ENCODE peak calls at places on chromosomes 7 and 10, in eight cellular contexts. One of them, this sample, is unnamed.

GRCh38 chr10:106635947-106636346 is 528.6 kb downstream of the SORCS1 start:
- DNase-seq in body of pancreas: no peak
- DNase-seq in OCI-LY7: no peak
- DNase-seq in kidney: no peak
- DNase-seq in tibial artery: no peak
- DNase-seq in heart left ventricle: no peak
- DNase-seq in MM.1S: no peak
- DNase-seq in endodermal cell: no peak
- DNase-seq in this sample: no peak

GRCh38 chr7:159086301-159086925 is 58.3 kb downstream of the VIPR2 start:
- DNase-seq in MM.1S: no peak
- DNase-seq in kidney: no peak
- DNase-seq in tibial artery: peak; percentile 52
- DNase-seq in OCI-LY7: no peak
- DNase-seq in endodermal cell: peak; percentile 29
- DNase-seq in body of pancreas: no peak
- DNase-seq in heart left ventricle: peak; percentile 14
- DNase-seq in this sample: no peak

GRCh38 chr7:158431941-158432347 is 155.7 kb downstream of the PTPRN2 start:
- DNase-seq in kidney: no peak
- DNase-seq in OCI-LY7: no peak
- DNase-seq in body of pancreas: peak; percentile 30
- DNase-seq in tibial artery: peak; percentile 89
- DNase-seq in endodermal cell: no peak
- DNase-seq in MM.1S: no peak
- DNase-seq in heart left ventricle: no peak
- DNase-seq in this sample: no peak

GRCh38 chr7:332646-333398 is 42.9 kb downstream of the FOXL3 start:
- DNase-seq in heart left ventricle: peak; percentile 81
- DNase-seq in body of pancreas: peak; percentile 95
- DNase-seq in tibial artery: peak; percentile 83
- DNase-seq in endodermal cell: peak; percentile 96
- DNase-seq in kidney: peak; percentile 92
- DNase-seq in OCI-LY7: no peak
- DNase-seq in MM.1S: no peak
- DNase-seq in this sample: peak; percentile 22

GRCh38 chr10:11330383-11331020 is 280.9 kb downstream of the USP6NL start:
- DNase-seq in kidney: no peak
- DNase-seq in body of pancreas: no peak
- DNase-seq in endodermal cell: no peak
- DNase-seq in tibial artery: no peak
- DNase-seq in MM.1S: no peak
- DNase-seq in heart left ventricle: no peak
- DNase-seq in OCI-LY7: no peak
- DNase-seq in this sample: no peak

GRCh38 chr7:27948856-27949255 is 208.9 kb downstream of the TAX1BP1 start:
- DNase-seq in OCI-LY7: no peak
- DNase-seq in body of pancreas: no peak
- DNase-seq in tibial artery: no peak
- DNase-seq in heart left ventricle: no peak
- DNase-seq in kidney: no peak
- DNase-seq in MM.1S: no peak
- DNase-seq in endodermal cell: no peak
- DNase-seq in this sample: no peak

GRCh38 chr10:43294241-43294658 is 27.4 kb upstream of the RASGEF1A start:
- DNase-seq in heart left ventricle: no peak
- DNase-seq in body of pancreas: no peak
- DNase-seq in OCI-LY7: no peak
- DNase-seq in tibial artery: no peak
- DNase-seq in kidney: no peak
- DNase-seq in MM.1S: no peak
- DNase-seq in endodermal cell: no peak
- DNase-seq in this sample: no peak

GRCh38 chr10:68871105-68871711 is 29.9 kb upstream of the DDX50 start:
- DNase-seq in kidney: no peak
- DNase-seq in OCI-LY7: no peak
- DNase-seq in body of pancreas: no peak
- DNase-seq in tibial artery: no peak
- DNase-seq in heart left ventricle: no peak
- DNase-seq in MM.1S: no peak
- DNase-seq in endodermal cell: peak; percentile 60
- DNase-seq in this sample: no peak

GRCh38 chr7:90761584-90761983 is 165.5 kb downstream of the CDK14 start:
- DNase-seq in OCI-LY7: no peak
- DNase-seq in body of pancreas: no peak
- DNase-seq in kidney: no peak
- DNase-seq in endodermal cell: no peak
- DNase-seq in tibial artery: no peak
- DNase-seq in heart left ventricle: no peak
- DNase-seq in MM.1S: no peak
- DNase-seq in this sample: no peak

GRCh38 chr7:12102101-12102500 is 109.0 kb upstream of the TMEM106B start:
- DNase-seq in body of pancreas: no peak
- DNase-seq in kidney: no peak
- DNase-seq in heart left ventricle: no peak
- DNase-seq in tibial artery: no peak
- DNase-seq in MM.1S: no peak
- DNase-seq in OCI-LY7: no peak
- DNase-seq in endodermal cell: no peak
- DNase-seq in this sample: no peak

GRCh38 chr7:134992626-134993179 is 6.4 kb downstream of the AGBL3 start:
- DNase-seq in OCI-LY7: no peak
- DNase-seq in heart left ventricle: no peak
- DNase-seq in tibial artery: no peak
- DNase-seq in endodermal cell: no peak
- DNase-seq in kidney: no peak
- DNase-seq in body of pancreas: no peak
- DNase-seq in MM.1S: peak; percentile 61
- DNase-seq in this sample: no peak
- H3K27ac ChIP-seq in OCI-LY7: no peak overlapping the region
- H3K27ac ChIP-seq in heart left ventricle: no peak overlapping the region
- H3K27ac ChIP-seq in tibial artery: peak overlapping the region; percentile 48
- H3K27ac ChIP-seq in endodermal cell: no peak overlapping the region
- H3K27ac ChIP-seq in kidney: peak overlapping the region; percentile 77
- H3K27ac ChIP-seq in body of pancreas: peak overlapping the region; percentile 70
- H3K27ac ChIP-seq in MM.1S: peak overlapping the region; percentile 71
- H3K27ac ChIP-seq in this sample: no peak overlapping the region

GRCh38 chr10:121690152-121690551 is 91.9 kb upstream of the FGFR2 start:
- DNase-seq in MM.1S: no peak
- DNase-seq in OCI-LY7: no peak
- DNase-seq in heart left ventricle: no peak
- DNase-seq in kidney: no peak
- DNase-seq in endodermal cell: no peak
- DNase-seq in tibial artery: no peak
- DNase-seq in body of pancreas: no peak
- DNase-seq in this sample: no peak

GRCh38 chr10:121690970-121691369 is 92.7 kb upstream of the FGFR2 start:
- DNase-seq in heart left ventricle: no peak
- DNase-seq in OCI-LY7: no peak
- DNase-seq in tibial artery: no peak
- DNase-seq in endodermal cell: no peak
- DNase-seq in kidney: no peak
- DNase-seq in MM.1S: no peak
- DNase-seq in body of pancreas: no peak
- DNase-seq in this sample: no peak

GRCh38 chr10:121684276-121684675 is 86.0 kb upstream of the FGFR2 start:
- DNase-seq in tibial artery: no peak
- DNase-seq in MM.1S: no peak
- DNase-seq in heart left ventricle: no peak
- DNase-seq in body of pancreas: no peak
- DNase-seq in OCI-LY7: no peak
- DNase-seq in endodermal cell: no peak
- DNase-seq in kidney: no peak
- DNase-seq in this sample: no peak

GRCh38 chr10:121683803-121684202 is 85.6 kb upstream of the FGFR2 start:
- DNase-seq in heart left ventricle: no peak
- DNase-seq in MM.1S: no peak
- DNase-seq in endodermal cell: no peak
- DNase-seq in kidney: no peak
- DNase-seq in OCI-LY7: no peak
- DNase-seq in tibial artery: no peak
- DNase-seq in body of pancreas: no peak
- DNase-seq in this sample: no peak

DNA sequence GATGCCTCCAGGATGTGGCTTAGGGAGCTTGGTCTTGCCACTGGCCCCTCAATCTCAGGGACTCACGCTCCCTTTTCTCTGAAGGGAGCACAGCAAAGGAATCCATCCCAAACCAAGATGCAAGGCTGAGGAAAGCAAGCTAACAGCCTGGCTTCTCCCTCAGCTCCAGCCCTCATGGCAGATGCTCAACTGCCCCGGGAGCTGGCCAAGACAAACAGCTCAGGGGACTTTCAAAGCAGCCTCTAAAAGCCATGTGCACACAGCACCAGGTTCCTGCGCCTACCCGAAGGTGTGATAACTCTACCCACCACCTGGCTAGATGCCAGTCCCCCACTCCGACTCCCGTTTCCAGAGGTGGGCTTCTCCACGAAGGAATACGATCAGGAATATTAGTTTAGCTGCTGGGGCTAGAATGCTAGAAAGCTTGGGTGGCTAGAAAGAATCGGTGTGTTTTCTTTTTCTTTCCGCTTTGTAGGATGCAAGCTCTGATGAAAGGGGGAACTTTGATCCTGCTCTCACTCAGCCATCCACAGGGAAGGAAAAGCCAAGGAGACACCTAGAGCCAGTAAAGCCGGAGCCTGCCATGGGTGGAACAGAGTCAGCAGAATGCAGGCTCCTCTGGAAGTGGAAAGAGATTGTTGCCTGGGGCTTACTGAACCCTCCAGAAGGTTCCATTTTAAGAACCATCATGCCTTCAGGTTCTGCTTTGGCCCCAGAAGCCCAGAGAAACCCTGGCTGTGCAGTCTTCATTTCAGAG is 89.0 kb upstream of the FGFR2 start:
- DNase-seq in OCI-LY7: no peak
- DNase-seq in heart left ventricle: no peak
- DNase-seq in body of pancreas: no peak
- DNase-seq in MM.1S: no peak
- DNase-seq in kidney: no peak
- DNase-seq in tibial artery: no peak
- DNase-seq in endodermal cell: no peak
- DNase-seq in this sample: no peak
- TF ChIP-seq CTCF in OCI-LY7: no peak
- TF ChIP-seq CTCF in heart left ventricle: no peak
- TF ChIP-seq CTCF in body of pancreas: no peak
- TF ChIP-seq CTCF in MM.1S: no peak
- TF ChIP-seq CTCF in kidney: no peak
- TF ChIP-seq CTCF in tibial artery: no peak
- TF ChIP-seq CTCF in endodermal cell: no peak
- TF ChIP-seq CTCF in this sample: no peak

GRCh38 chr10:113651021-113651420 is 12.8 kb downstream of the NRAP start:
- DNase-seq in MM.1S: no peak
- DNase-seq in kidney: no peak
- DNase-seq in endodermal cell: no peak
- DNase-seq in OCI-LY7: no peak
- DNase-seq in heart left ventricle: no peak
- DNase-seq in tibial artery: no peak
- DNase-seq in body of pancreas: no peak
- DNase-seq in this sample: no peak
- H3K4me1 ChIP-seq in MM.1S: no peaks in the 10 kb centered on the region
- H3K4me1 ChIP-seq in kidney: no peaks in the 10 kb centered on the region
- H3K4me1 ChIP-seq in endodermal cell: no peaks in the 10 kb centered on the region
- H3K4me1 ChIP-seq in OCI-LY7: no peaks in the 10 kb centered on the region
- H3K4me1 ChIP-seq in heart left ventricle: peaks cover 17% of the 10 kb centered on the region
- H3K4me1 ChIP-seq in tibial artery: no peaks in the 10 kb centered on the region
- H3K4me1 ChIP-seq in body of pancreas: peaks cover 13% of the 10 kb centered on the region
- H3K4me1 ChIP-seq in this sample: no peaks in the 10 kb centered on the region

DNA sequence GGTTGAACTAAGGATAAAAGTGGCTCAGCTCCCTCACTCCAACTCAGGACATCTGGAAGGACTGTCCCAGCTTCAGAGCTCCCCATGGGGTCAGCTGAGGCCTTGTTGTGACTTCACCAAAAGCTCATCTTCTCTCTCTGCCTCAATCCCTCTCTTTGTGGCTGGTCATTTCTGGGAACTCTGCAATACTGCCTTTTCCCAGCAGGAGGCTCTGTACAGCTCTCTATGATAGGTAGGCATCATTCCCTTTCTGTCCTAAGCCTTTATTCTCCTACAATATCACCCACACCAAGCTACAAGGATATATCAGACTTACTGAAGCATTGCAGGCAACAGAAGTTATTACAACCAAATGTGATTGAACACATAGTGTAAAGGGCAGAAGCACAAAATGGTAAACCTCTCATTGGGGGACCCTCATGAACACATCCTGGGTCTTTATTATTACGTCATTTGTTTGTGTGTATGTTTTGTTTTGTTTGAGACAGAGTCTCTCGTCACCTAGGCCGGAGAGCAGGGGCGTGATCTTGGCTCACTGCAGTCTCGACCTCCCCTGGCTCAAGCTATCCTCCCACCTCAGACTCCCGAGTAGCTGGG is 36.7 kb upstream of the PRPS1L1 start:
- DNase-seq in heart left ventricle: peak; percentile 18
- DNase-seq in OCI-LY7: peak; percentile 6
- DNase-seq in endodermal cell: peak; percentile 87
- DNase-seq in tibial artery: no peak
- DNase-seq in kidney: no peak
- DNase-seq in MM.1S: peak; percentile 24
- DNase-seq in body of pancreas: peak; percentile 33
- DNase-seq in this sample: no peak
- H3K27ac ChIP-seq in heart left ventricle: no peak overlapping the region
- H3K27ac ChIP-seq in OCI-LY7: no peak overlapping the region
- H3K27ac ChIP-seq in endodermal cell: no peak overlapping the region
- H3K27ac ChIP-seq in tibial artery: no peak overlapping the region
- H3K27ac ChIP-seq in kidney: no peak overlapping the region
- H3K27ac ChIP-seq in MM.1S: no peak overlapping the region
- H3K27ac ChIP-seq in body of pancreas: no peak overlapping the region
- H3K27ac ChIP-seq in this sample: no peak overlapping the region

DNA sequence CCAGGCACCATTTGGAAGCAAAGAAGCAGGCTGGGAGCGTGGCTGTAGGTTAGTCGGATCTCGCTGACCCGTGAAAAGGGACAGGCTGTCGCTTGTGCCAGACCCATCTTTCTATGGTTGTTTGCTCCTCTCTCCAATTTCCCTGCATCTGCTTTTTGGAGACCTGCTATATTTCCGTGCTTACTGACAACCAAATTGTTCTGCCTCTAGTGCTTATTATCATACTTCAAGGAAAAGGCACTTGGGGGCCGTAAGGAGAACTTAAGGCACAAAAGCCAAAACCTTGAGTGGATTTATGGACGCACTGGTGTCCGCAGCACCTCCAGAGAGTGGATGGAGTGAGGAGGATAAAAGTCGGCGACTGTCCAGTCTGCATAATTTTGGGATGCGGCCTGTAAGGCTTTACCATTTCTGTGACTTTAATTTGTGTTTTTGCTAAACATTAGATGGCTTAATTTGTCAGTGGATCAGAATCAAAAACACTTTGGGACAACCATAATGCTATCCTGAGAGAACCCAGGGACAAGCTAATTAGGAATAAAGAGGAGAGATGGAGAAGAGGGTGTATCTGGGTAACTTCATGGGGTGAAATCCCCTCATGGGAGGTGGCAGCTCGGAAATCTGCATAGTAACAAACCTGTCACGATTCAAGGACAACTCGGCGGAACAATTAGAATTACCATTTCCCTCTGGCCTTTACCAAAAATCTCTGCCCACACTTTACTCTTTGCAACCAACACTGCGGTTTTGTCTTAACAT is 206.7 kb downstream of the HDAC9 start:
- DNase-seq in body of pancreas: no peak
- DNase-seq in endodermal cell: no peak
- DNase-seq in heart left ventricle: no peak
- DNase-seq in OCI-LY7: no peak
- DNase-seq in kidney: no peak
- DNase-seq in tibial artery: no peak
- DNase-seq in MM.1S: no peak
- DNase-seq in this sample: no peak
- TF ChIP-seq CTCF in body of pancreas: no peak
- TF ChIP-seq CTCF in endodermal cell: no peak
- TF ChIP-seq CTCF in heart left ventricle: no peak
- TF ChIP-seq CTCF in OCI-LY7: no peak
- TF ChIP-seq CTCF in kidney: no peak
- TF ChIP-seq CTCF in tibial artery: no peak
- TF ChIP-seq CTCF in MM.1S: no peak
- TF ChIP-seq CTCF in this sample: no peak

GRCh38 chr7:106871793-106872571 is 6.9 kb downstream of the PIK3CG start:
- DNase-seq in heart left ventricle: no peak
- DNase-seq in OCI-LY7: peak; percentile 33
- DNase-seq in body of pancreas: no peak
- DNase-seq in MM.1S: no peak
- DNase-seq in tibial artery: no peak
- DNase-seq in endodermal cell: no peak
- DNase-seq in kidney: no peak
- DNase-seq in this sample: no peak
- H3K4me1 ChIP-seq in heart left ventricle: no peaks in the 10 kb centered on the region
- H3K4me1 ChIP-seq in OCI-LY7: peaks cover 61% of the 10 kb centered on the region
- H3K4me1 ChIP-seq in body of pancreas: no peaks in the 10 kb centered on the region
- H3K4me1 ChIP-seq in MM.1S: peaks cover 52% of the 10 kb centered on the region
- H3K4me1 ChIP-seq in tibial artery: no peaks in the 10 kb centered on the region
- H3K4me1 ChIP-seq in endodermal cell: peaks cover 4% of the 10 kb centered on the region
- H3K4me1 ChIP-seq in kidney: peaks cover 2% of the 10 kb centered on the region
- H3K4me1 ChIP-seq in this sample: no peaks in the 10 kb centered on the region

This sample was measured in foreskin keratinocyte.